ENCODE peak calls at places on chromosomes 1 and 21, in four cellular contexts. A is heart left ventricle, P is adrenal gland, N is Calu3. Q is an unnamed sample.
A peak's percentile ranks its signal among the peaks of the same experiment; 100 is the strongest.

GRCh38 chr1:167924102-167924501 is 10.2 kb upstream of the ADCY10 start:
- DNase-seq in A (no peak), N (no peak), P (no peak), Q (no peak)

GRCh38 chr1:29469457-29469856 is 233.1 kb downstream of the PTPRU start:
- DNase-seq in N (no peak), A (no peak), P (no peak), Q (no peak)

GRCh38 chr21:39009587-39010225 is 173.5 kb downstream of the PSMG1 start:
- DNase-seq in P (no peak), A (no peak), N (no peak), Q (no peak)

GRCh38 chr1:230084408-230085177 is 17.6 kb downstream of the GALNT2 start:
- DNase-seq in A (no peak), N (peak; percentile 86), P (peak; percentile 74), Q (no peak)

GRCh38 chr1:67685558-67686271 is 714 bp downstream of the GADD45A start:
- DNase-seq in A (peak; percentile 47), N (peak; percentile 59), P (peak; percentile 56), Q (peak; percentile 57)

GRCh38 chr1:244878681-244879080 is 14.3 kb upstream of the HNRNPU start:
- DNase-seq in A (no peak), N (no peak), P (no peak), Q (no peak)

GRCh38 chr1:197156692-197157091 is 10.2 kb upstream of the ASPM start:
- DNase-seq in P (no peak), N (no peak), A (no peak), Q (no peak)

GRCh38 chr1:30427545-30427944 is 295.8 kb downstream of the MATN1 start:
- DNase-seq in P (no peak), N (no peak), A (peak; percentile 1), Q (no peak)

GRCh38 chr1:93678966-93679480 is 2.6 kb downstream of the BCAR3 start:
- DNase-seq in A (no peak), P (no peak), N (no peak), Q (no peak)

GRCh38 chr21:36763305-36763704 is 64.4 kb downstream of the SIM2 start:
- DNase-seq in N (no peak), P (no peak), A (no peak), Q (no peak)

GRCh38 chr1:67001682-67002425 is 52.1 kb downstream of the SLC35D1 start:
- DNase-seq in P (no peak), N (no peak), A (no peak), Q (no peak)

GRCh38 chr1:101364370-101365120 is 127.7 kb downstream of the S1PR1 start:
- DNase-seq in P (no peak), A (no peak), N (no peak), Q (no peak)

GRCh38 chr1:115706774-115707425 is 61.6 kb downstream of the CASQ2 start:
- DNase-seq in N (no peak), P (no peak), A (no peak), Q (no peak)

GRCh38 chr21:31667639-31668038 is 8.1 kb downstream of the SOD1 start:
- DNase-seq in N (no peak), A (no peak), P (no peak), Q (no peak)

GRCh38 chr21:33901421-33902288 is 13.9 kb downstream of the ATP5PO start:
- DNase-seq in N (peak; percentile 7), A (peak; percentile 23), P (no peak), Q (no peak)

DNA sequence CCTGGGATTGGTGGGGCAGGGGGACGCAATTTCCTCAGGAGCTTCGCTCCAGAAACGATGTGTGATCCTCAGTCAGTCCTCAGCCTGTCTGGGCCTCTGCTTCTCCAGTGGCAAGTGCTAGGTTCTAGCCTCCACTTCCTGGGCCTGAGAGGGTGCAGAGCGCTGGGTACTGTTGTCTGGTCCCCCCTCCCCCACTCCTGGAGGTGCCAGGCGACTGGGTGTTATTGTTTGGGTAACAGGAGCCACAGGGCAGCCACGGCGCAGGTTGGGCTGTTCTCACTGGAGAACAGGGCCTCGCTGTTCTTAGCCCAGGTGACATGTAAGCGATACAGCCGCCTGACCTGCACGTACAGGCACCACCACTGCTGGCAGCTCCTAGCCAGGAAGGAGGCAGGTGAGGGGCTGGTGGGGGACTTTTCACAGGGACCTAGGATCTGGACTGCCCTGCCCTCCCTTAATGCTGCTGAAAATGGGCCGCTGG is 2.1 kb downstream of the RPS6KA1 start:
- DNase-seq in A (no peak), P (no peak), N (peak; percentile 40), Q (no peak)
- TF ChIP-seq CTCF in A (no peak), P (no peak), N (no peak), Q (no peak)

GRCh38 chr1:220219865-220220698 is 52.2 kb downstream of the RAB3GAP2 start:
- DNase-seq in A (no peak), N (no peak), P (no peak), Q (no peak)

GRCh38 chr1:220221269-220221668 is 51.0 kb downstream of the RAB3GAP2 start:
- DNase-seq in A (no peak), P (no peak), N (no peak), Q (no peak)

GRCh38 chr1:220213381-220213983 is 58.8 kb downstream of the RAB3GAP2 start:
- DNase-seq in N (no peak), A (no peak), P (no peak), Q (no peak)

GRCh38 chr1:220219136-220219442 is 53.2 kb downstream of the RAB3GAP2 start:
- DNase-seq in P (no peak), A (no peak), N (no peak), Q (no peak)

GRCh38 chr1:220217383-220217988 is 54.8 kb downstream of the RAB3GAP2 start:
- DNase-seq in P (no peak), A (no peak), N (peak; percentile 44), Q (no peak)
- TF ChIP-seq CTCF in P (peak; percentile 6), A (no peak), N (no peak), Q (no peak)

DNA sequence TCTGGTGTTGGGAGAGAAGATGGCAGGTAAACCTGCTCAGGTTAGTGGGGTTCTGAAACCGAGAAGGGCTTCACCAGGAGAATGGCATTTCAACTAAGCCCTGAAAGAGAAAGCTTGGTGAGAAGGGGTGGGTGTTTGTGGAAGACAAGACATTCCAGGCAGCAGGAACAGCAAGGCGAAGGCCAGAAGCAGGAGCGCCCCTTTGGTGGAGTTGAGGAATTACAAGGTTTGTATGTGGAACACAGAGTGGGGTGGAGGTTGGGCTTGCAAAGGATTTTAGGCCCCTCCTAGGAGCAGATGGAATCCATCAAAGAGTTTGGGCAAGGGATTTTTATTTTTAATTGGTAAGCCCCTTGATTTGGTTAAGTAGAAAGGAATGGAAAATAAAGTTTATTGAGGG is 24.8 kb upstream of the ELOA start:
- DNase-seq in N (peak; percentile 44), A (no peak), P (no peak), Q (no peak)
- TF ChIP-seq CTCF in N (no peak), A (peak; percentile 12), P (no peak), Q (no peak)

GRCh38 chr1:188489336-188490112 is 1660.8 kb downstream of the PLA2G4A start:
- DNase-seq in P (no peak), A (no peak), N (peak; percentile 37), Q (no peak)
- TF ChIP-seq CTCF in P (no peak), A (no peak), N (no peak), Q (no peak)

GRCh38 chr1:62433861-62434611 is 2.8 kb upstream of the USP1 start:
- DNase-seq in P (no peak), A (no peak), N (no peak), Q (no peak)
- TF ChIP-seq CTCF in P (no peak), A (no peak), N (no peak), Q (no peak)

GRCh38 chr1:79362470-79362869 is 355.9 kb upstream of the ADGRL4 start:
- DNase-seq in N (no peak), A (no peak), P (no peak), Q (no peak)
- TF ChIP-seq CTCF in N (no peak), A (no peak), P (no peak), Q (no peak)

GRCh38 chr1:169138866-169139670 is 32.6 kb downstream of the ATP1B1 start:
- DNase-seq in N (no peak), A (no peak), P (no peak), Q (no peak)
- TF ChIP-seq CTCF in N (no peak), A (no peak), P (no peak), Q (no peak)

GRCh38 chr21:29942033-29942432 is 2.2 kb upstream of the GRIK1 start:
- DNase-seq in A (no peak), N (no peak), P (no peak), Q (no peak)

GRCh38 chr21:29940993-29941392 is 1.2 kb upstream of the GRIK1 start:
- DNase-seq in N (no peak), A (no peak), P (no peak), Q (no peak)

GRCh38 chr21:29939859-29940245 is at the start of gene GRIK1:
- DNase-seq in P (peak; percentile 36), N (no peak), A (no peak), Q (no peak)

GRCh38 chr21:29947119-29947518 is 7.3 kb upstream of the GRIK1 start:
- DNase-seq in P (no peak), N (no peak), A (no peak), Q (no peak)

GRCh38 chr21:29943885-29944284 is 4.1 kb upstream of the GRIK1 start:
- DNase-seq in A (no peak), P (no peak), N (no peak), Q (no peak)
- TF ChIP-seq CTCF in A (no peak), P (no peak), N (no peak), Q (no peak)

GRCh38 chr1:148383966-148384365 is 99.1 kb downstream of the PPIAL4G start:
- DNase-seq in P (no peak), N (no peak), A (no peak), Q (no peak)
- TF ChIP-seq CTCF in P (no peak), N (no peak), A (no peak), Q (no peak)

Q was measured in natural killer cell.